ENCODE peak calls at places on chromosomes 4 and X, in eight cellular contexts. F is lower lobe of right lung, U is GM23248, L is K562, R is HCT116, E is iPS DF 6.9, N is stomach, Y is uterus. P is an unnamed sample.

GRCh38 chr4:139189417-139189749 is 12.4 kb upstream of the ELF2 start:
- DNase-seq in L (no peak), F (no peak), N (no peak), U (no peak), Y (no peak), R (no peak), E (no peak), P (no peak)

GRCh38 chrX:19904778-19905367 is 17.5 kb upstream of the SH3KBP1 start:
- DNase-seq in L (peak; percentile 21), E (no peak), R (peak; percentile 34), Y (no peak), U (peak; percentile 60), N (no peak), F (no peak), P (peak; percentile 86)

GRCh38 chr4:70522626-70523025 is 4.3 kb downstream of the AMTN start:
- DNase-seq in L (no peak), U (no peak), N (no peak), E (no peak), F (no peak), Y (no peak), R (no peak), P (no peak)

GRCh38 chr4:83866821-83867220 is 330.9 kb downstream of the GPAT3 start:
- DNase-seq in Y (no peak), R (no peak), U (peak; percentile 12), F (no peak), E (no peak), L (no peak), N (no peak), P (no peak)

GRCh38 chr4:183875251-183875825 is 29.8 kb upstream of the STOX2 start:
- DNase-seq in Y (no peak), L (no peak), N (no peak), F (no peak), R (no peak), U (no peak), E (no peak), P (no peak)

GRCh38 chrX:33339219-33339618 is 127.9 kb upstream of the DMD start:
- DNase-seq in R (no peak), F (no peak), Y (no peak), N (no peak), E (no peak), U (no peak), L (no peak), P (no peak)

GRCh38 chr4:36493240-36493639 is 211.8 kb downstream of the DTHD1 start:
- DNase-seq in F (no peak), N (no peak), R (no peak), Y (no peak), U (no peak), E (no peak), L (no peak), P (no peak)

GRCh38 chr4:14403132-14403531 is 599.1 kb upstream of the CPEB2 start:
- DNase-seq in L (no peak), U (no peak), E (no peak), N (no peak), F (no peak), R (no peak), Y (no peak), P (no peak)

GRCh38 chr4:118835896-118836762 is at the start of gene SEC24D:
- DNase-seq in N (peak; percentile 91), F (peak; percentile 92), L (peak; percentile 98), R (peak; percentile 50), Y (peak; percentile 92), U (peak; percentile 96), E (peak; percentile 68), P (peak; percentile 97)

GRCh38 chr4:44629280-44629866 is 22.1 kb downstream of the YIPF7 start:
- DNase-seq in L (peak; percentile 45), R (peak; percentile 35), N (no peak), F (no peak), Y (no peak), U (peak; percentile 70), E (peak; percentile 45), P (peak; percentile 88)

GRCh38 chrX:131745942-131746489 is 202.1 kb downstream of the OR13H1 start:
- DNase-seq in F (no peak), L (no peak), N (no peak), E (no peak), U (no peak), Y (no peak), R (no peak), P (peak; percentile 68)

GRCh38 chrX:131741103-131741581 is 197.3 kb downstream of the OR13H1 start:
- DNase-seq in E (no peak), F (no peak), L (no peak), U (no peak), N (peak; percentile 89), R (no peak), Y (peak; percentile 84), P (peak; percentile 90)

GRCh38 chrX:131747173-131747572 is 203.3 kb downstream of the OR13H1 start:
- DNase-seq in N (peak; percentile 76), R (no peak), F (no peak), U (no peak), E (no peak), L (no peak), Y (peak; percentile 76), P (peak; percentile 95)

DNA sequence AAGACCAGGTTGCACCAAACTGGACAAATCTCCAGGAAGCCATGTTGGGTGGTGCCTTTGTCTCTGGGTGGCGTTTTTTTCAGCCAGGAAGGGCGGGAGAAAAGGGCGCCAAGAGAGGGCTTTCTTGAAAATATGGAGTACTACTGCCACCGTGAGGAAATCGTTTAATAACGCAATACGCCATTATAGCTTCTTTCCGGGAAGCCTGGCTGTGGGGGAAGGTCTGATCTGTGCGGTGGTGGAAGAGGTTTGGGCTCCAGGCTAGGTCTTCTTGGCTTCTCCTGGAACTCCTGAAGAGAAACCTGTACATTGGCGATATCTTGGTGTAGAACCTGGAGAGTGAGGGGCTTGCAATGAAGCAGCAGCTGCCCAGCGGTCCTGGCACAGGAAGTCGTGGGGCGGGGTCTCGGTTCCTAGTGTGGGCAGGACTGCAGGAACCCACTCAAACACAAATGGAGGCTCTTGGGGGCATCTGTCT is 202.7 kb downstream of the OR13H1 start:
- DNase-seq in U (no peak), R (peak; percentile 2), F (no peak), N (peak; percentile 86), Y (peak; percentile 87), L (peak; percentile 40), E (no peak), P (peak; percentile 97)
- H3K27ac ChIP-seq in U (no peak overlapping the region), R (no peak overlapping the region), F (no peak overlapping the region), N (no peak overlapping the region), Y (peak overlapping the region; percentile 79), L (peak overlapping the region; percentile 71), E (no peak overlapping the region), P (peak overlapping the region; percentile 67)

GRCh38 chr4:128844931-128845330 is 35.4 kb downstream of the JADE1 start:
- DNase-seq in R (no peak), U (no peak), N (peak; percentile 43), L (no peak), F (no peak), E (no peak), Y (no peak), P (no peak)
- H3K27ac ChIP-seq in R (no peak overlapping the region), U (no peak overlapping the region), N (peak overlapping the region; percentile 25), L (no peak overlapping the region), F (peak overlapping the region; percentile 6), E (no peak overlapping the region), Y (no peak overlapping the region), P (no peak overlapping the region)

GRCh38 chrX:49183701-49184281 is 2.4 kb downstream of the PRICKLE3 start:
- DNase-seq in Y (no peak), U (no peak), E (no peak), L (no peak), R (no peak), N (no peak), F (no peak), P (no peak)

GRCh38 chrX:49187028-49187394 is 838 bp upstream of the PRICKLE3 start:
- DNase-seq in N (no peak), F (no peak), L (no peak), U (no peak), E (no peak), R (no peak), Y (no peak), P (no peak)

GRCh38 chrX:49186125-49187027 is at the start of gene PRICKLE3:
- DNase-seq in Y (peak; percentile 81), R (no peak), E (no peak), L (peak; percentile 73), F (peak; percentile 92), U (peak; percentile 77), N (peak; percentile 86), P (peak; percentile 92)

GRCh38 chrX:49185062-49185394 is 1.1 kb downstream of the PRICKLE3 start:
- DNase-seq in U (peak; percentile 33), R (no peak), E (no peak), F (no peak), N (no peak), L (no peak), Y (no peak), P (no peak)

GRCh38 chrX:49184294-49185061 is 1.7 kb downstream of the PRICKLE3 start:
- DNase-seq in E (no peak), R (peak; percentile 86), F (peak; percentile 92), U (peak; percentile 92), Y (peak; percentile 95), L (peak; percentile 74), N (peak; percentile 93), P (peak; percentile 73)
- H3K27ac ChIP-seq in E (no peak overlapping the region), R (peak overlapping the region; percentile 84), F (peak overlapping the region; percentile 67), U (no peak overlapping the region), Y (peak overlapping the region; percentile 88), L (peak overlapping the region; percentile 91), N (peak overlapping the region; percentile 86), P (no peak overlapping the region)

GRCh38 chr4:89995006-89995405 is 100.4 kb downstream of the MMRN1 start:
- DNase-seq in U (no peak), R (no peak), E (no peak), L (no peak), F (no peak), Y (no peak), N (no peak), P (no peak)

GRCh38 chr4:89997171-89997704 is 102.6 kb downstream of the MMRN1 start:
- DNase-seq in R (no peak), Y (no peak), N (no peak), U (no peak), F (no peak), L (no peak), E (no peak), P (no peak)

GRCh38 chr4:89992744-89993143 is 98.1 kb downstream of the MMRN1 start:
- DNase-seq in R (no peak), L (no peak), U (no peak), E (no peak), Y (no peak), N (no peak), F (no peak), P (no peak)

GRCh38 chr4:89995824-89996223 is 101.2 kb downstream of the MMRN1 start:
- DNase-seq in Y (no peak), R (no peak), U (no peak), L (no peak), F (no peak), N (no peak), E (no peak), P (no peak)

DNA sequence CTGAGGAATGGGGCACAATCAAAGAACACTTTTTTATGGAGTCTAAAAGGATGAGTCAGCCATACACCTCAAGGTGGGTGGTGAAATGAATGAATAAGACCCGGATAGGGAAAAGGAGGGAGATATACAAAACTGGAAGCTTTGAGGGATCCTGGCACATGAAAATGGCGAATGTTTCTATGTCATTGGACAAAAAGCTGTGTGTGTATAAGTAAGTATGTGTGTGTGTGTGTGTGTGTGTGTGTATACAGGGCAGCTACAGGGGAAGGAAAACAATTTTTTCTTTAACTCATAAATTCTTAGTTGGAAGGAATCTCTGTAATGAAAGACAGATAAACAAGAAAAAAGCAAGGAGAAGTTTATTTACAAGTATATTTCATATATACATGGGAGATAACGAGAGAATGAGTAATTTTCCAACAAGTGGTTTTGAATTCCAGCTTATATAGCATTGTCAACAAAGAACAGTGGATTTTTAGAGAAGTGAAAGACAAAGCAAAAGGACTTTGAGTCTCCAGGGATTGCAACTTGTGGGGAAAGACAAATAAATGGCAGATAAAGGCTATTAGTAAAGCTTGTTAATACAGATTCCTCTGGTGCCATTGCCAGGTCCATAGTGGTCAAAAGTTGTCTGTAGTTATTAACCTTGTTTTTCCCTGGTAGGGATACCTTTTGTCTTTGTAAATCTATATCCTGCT is 99.7 kb downstream of the MMRN1 start:
- DNase-seq in U (no peak), N (no peak), Y (no peak), E (no peak), L (no peak), R (no peak), F (no peak), P (no peak)
- H3K27ac ChIP-seq in U (no peak overlapping the region), N (no peak overlapping the region), Y (no peak overlapping the region), E (no peak overlapping the region), L (no peak overlapping the region), R (no peak overlapping the region), F (no peak overlapping the region), P (no peak overlapping the region)